ENCODE peak calls at places on chromosome 1, in five cellular contexts. D is Jurkat, Clone E6-1; Y is naive thymus-derived CD4-positive, alpha-beta T cell; P is GM12865; H is endothelial cell. A is an unnamed sample.
A peak's percentile ranks its signal among the peaks of the same experiment; 100 is the strongest.

GRCh38 chr1:19648239-19648638 is 4.1 kb downstream of the NBL1 start:
- DNase-seq in D (no peak), Y (no peak), P (no peak), H (no peak), A (no peak)

GRCh38 chr1:39576016-39576657 is 453 bp downstream of the PABPC4 start:
- DNase-seq in H (peak; percentile 24), P (no peak), D (no peak), Y (peak; percentile 11), A (peak; percentile 11)

GRCh38 chr1:48105167-48105566 is 108.0 kb upstream of the TRABD2B start:
- DNase-seq in P (no peak), H (no peak), D (no peak), Y (no peak), A (no peak)

GRCh38 chr1:193011395-193011794 is 47.8 kb downstream of the UCHL5 start:
- DNase-seq in Y (no peak), P (no peak), H (no peak), D (no peak), A (no peak)

GRCh38 chr1:187244623-187245022 is 415.9 kb downstream of the PLA2G4A start:
- DNase-seq in P (peak; percentile 21), H (no peak), D (no peak), Y (no peak), A (peak; percentile 4)

GRCh38 chr1:61226791-61227567 is 144.6 kb downstream of the NFIA start:
- DNase-seq in P (no peak), Y (no peak), D (no peak), H (no peak), A (no peak)

GRCh38 chr1:226107471-226108460 is 45.2 kb downstream of the H3-3A start:
- DNase-seq in D (no peak), P (no peak), Y (no peak), H (no peak), A (peak; percentile 59)

GRCh38 chr1:160605792-160606520 is 26.7 kb upstream of the CD84 start:
- DNase-seq in P (peak; percentile 75), H (no peak), D (no peak), Y (no peak), A (peak; percentile 31)

GRCh38 chr1:245213066-245213465 is 58.3 kb downstream of the KIF26B start:
- DNase-seq in H (no peak), D (no peak), Y (no peak), P (no peak), A (no peak)

GRCh38 chr1:2989185-2989584 is 32.1 kb upstream of the ACTRT2 start:
- DNase-seq in D (no peak), P (no peak), Y (no peak), H (no peak), A (no peak)

GRCh38 chr1:210527091-210527490 is 198.4 kb downstream of the HHAT start:
- DNase-seq in H (no peak), D (no peak), Y (no peak), P (no peak), A (no peak)

GRCh38 chr1:1889090-1889750 is 1.7 kb downstream of the GNB1 start:
- DNase-seq in Y (no peak), P (no peak), D (no peak), H (no peak), A (no peak)

GRCh38 chr1:32361674-32362473 is 411 bp downstream of the FAM229A start:
- DNase-seq in H (peak; percentile 58), D (no peak), P (no peak), Y (no peak), A (no peak)

GRCh38 chr1:248924696-248925532 is 18.9 kb downstream of the PGBD2 start:
- DNase-seq in P (peak; percentile 73), Y (peak; percentile 51), H (no peak), D (peak; percentile 74), A (no peak)

GRCh38 chr1:58155418-58156123 is 391.0 kb downstream of the OMA1 start:
- DNase-seq in P (peak; percentile 21), H (peak; percentile 67), Y (no peak), D (no peak), A (peak; percentile 24)

GRCh38 chr1:6502000-6502891 is 10.8 kb upstream of the PLEKHG5 start:
- DNase-seq in D (no peak), Y (no peak), H (no peak), P (no peak), A (no peak)

GRCh38 chr1:66696771-66697170 is 55.5 kb upstream of the DYNLT5 start:
- DNase-seq in P (no peak), H (no peak), D (no peak), Y (no peak), A (peak; percentile 52)

GRCh38 chr1:9589719-9590157 is 1.0 kb downstream of the TMEM201 start:
- DNase-seq in D (no peak), Y (no peak), P (peak; percentile 26), H (no peak), A (no peak)

A was measured in trophoblast cell.